ENCODE peak calls at places on chromosomes 7 and 10, in four cellular contexts. One of them, this sample, is unnamed.

GRCh38 chr10:113425596-113425995 is 127.3 kb upstream of the HABP2 start:
- DNase-seq in GM12878: no peak
- DNase-seq in A549: peak
- DNase-seq in IMR-90: no peak
- DNase-seq in this sample: no peak

GRCh38 chr7:111113263-111114017 is 22.5 kb downstream of the LRRN3 start:
- DNase-seq in GM12878: no peak
- DNase-seq in IMR-90: peak
- DNase-seq in A549: peak
- DNase-seq in this sample: no peak

GRCh38 chr7:137820677-137821420 is 25.9 kb downstream of the DGKI start:
- DNase-seq in GM12878: no peak
- DNase-seq in IMR-90: peak
- DNase-seq in A549: no peak
- DNase-seq in this sample: no peak

GRCh38 chr7:48637382-48637781 is 287.0 kb upstream of the CDC14C start:
- DNase-seq in IMR-90: no peak
- DNase-seq in GM12878: no peak
- DNase-seq in A549: no peak
- DNase-seq in this sample: peak

GRCh38 chr7:33996899-33997298 is 91.6 kb downstream of the BMPER start:
- DNase-seq in IMR-90: no peak
- DNase-seq in GM12878: no peak
- DNase-seq in A549: no peak
- DNase-seq in this sample: no peak

GRCh38 chr7:50217961-50218360 is 86.6 kb upstream of the IKZF1 start:
- DNase-seq in GM12878: no peak
- DNase-seq in A549: no peak
- DNase-seq in IMR-90: no peak
- DNase-seq in this sample: no peak

GRCh38 chr10:69457771-69458237 is 6.5 kb downstream of the TSPAN15 start:
- DNase-seq in IMR-90: no peak
- DNase-seq in A549: no peak
- DNase-seq in GM12878: no peak
- DNase-seq in this sample: no peak

GRCh38 chr10:122246830-122247520 is 24.1 kb upstream of the BTBD16 start:
- DNase-seq in A549: no peak
- DNase-seq in GM12878: no peak
- DNase-seq in IMR-90: no peak
- DNase-seq in this sample: no peak

GRCh38 chr10:78934499-78934898 is 134.3 kb upstream of the ZMIZ1 start:
- DNase-seq in IMR-90: no peak
- DNase-seq in A549: no peak
- DNase-seq in GM12878: no peak
- DNase-seq in this sample: no peak

GRCh38 chr7:50791921-50792341 is 9.2 kb upstream of the GRB10 start:
- DNase-seq in GM12878: no peak
- DNase-seq in IMR-90: peak
- DNase-seq in A549: peak
- DNase-seq in this sample: peak

GRCh38 chr7:79035858-79036257 is 417.6 kb downstream of the MAGI2 start:
- DNase-seq in A549: no peak
- DNase-seq in IMR-90: no peak
- DNase-seq in GM12878: no peak
- DNase-seq in this sample: no peak

GRCh38 chr10:9262770-9263169 is 1208.3 kb downstream of the GATA3 start:
- DNase-seq in IMR-90: peak
- DNase-seq in A549: no peak
- DNase-seq in GM12878: no peak
- DNase-seq in this sample: no peak

GRCh38 chr10:11263039-11263345 is 245.3 kb downstream of the CELF2 start:
- DNase-seq in GM12878: no peak
- DNase-seq in IMR-90: no peak
- DNase-seq in A549: no peak
- DNase-seq in this sample: no peak

GRCh38 chr7:83704564-83704963 is 55.6 kb upstream of the SEMA3E start:
- DNase-seq in A549: no peak
- DNase-seq in IMR-90: no peak
- DNase-seq in GM12878: no peak
- DNase-seq in this sample: no peak

GRCh38 chr7:42192851-42193456 is 44.1 kb downstream of the GLI3 start:
- DNase-seq in GM12878: no peak
- DNase-seq in A549: no peak
- DNase-seq in IMR-90: peak
- DNase-seq in this sample: no peak

GRCh38 chr10:104300736-104301292 is 31.8 kb downstream of the GSTO2 start:
- DNase-seq in IMR-90: peak
- DNase-seq in A549: peak
- DNase-seq in GM12878: no peak
- DNase-seq in this sample: no peak

GRCh38 chr7:45646996-45647411 is 72.8 kb downstream of the ADCY1 start:
- DNase-seq in GM12878: no peak
- DNase-seq in IMR-90: peak
- DNase-seq in A549: no peak
- DNase-seq in this sample: no peak

GRCh38 chr7:132249591-132249971 is 326.7 kb downstream of the PLXNA4 start:
- DNase-seq in IMR-90: no peak
- DNase-seq in A549: peak
- DNase-seq in GM12878: no peak
- DNase-seq in this sample: peak

GRCh38 chr10:80278480-80278879 is 11.0 kb downstream of the MAT1A start:
- DNase-seq in A549: no peak
- DNase-seq in IMR-90: no peak
- DNase-seq in GM12878: no peak
- DNase-seq in this sample: no peak

GRCh38 chr10:7408003-7408493 is 2.8 kb downstream of the SFMBT2 start:
- DNase-seq in IMR-90: no peak
- DNase-seq in A549: peak
- DNase-seq in GM12878: no peak
- DNase-seq in this sample: no peak

GRCh38 chr7:91892099-91892788 is 11.7 kb upstream of the MTERF1 start:
- DNase-seq in GM12878: no peak
- DNase-seq in A549: no peak
- DNase-seq in IMR-90: no peak
- DNase-seq in this sample: no peak
- TF ChIP-seq ELK1 in GM12878: no peak
- TF ChIP-seq ELK1 in A549: no peak
- TF ChIP-seq ELK1 in IMR-90: no peak
- TF ChIP-seq ELK1 in this sample: no peak

GRCh38 chr7:101243786-101244384 is 996 bp downstream of the FIS1 start:
- DNase-seq in GM12878: no peak
- DNase-seq in IMR-90: no peak
- DNase-seq in A549: no peak
- DNase-seq in this sample: no peak
- TF ChIP-seq ELK1 in GM12878: no peak
- TF ChIP-seq ELK1 in IMR-90: no peak
- TF ChIP-seq ELK1 in A549: no peak
- TF ChIP-seq ELK1 in this sample: no peak

DNA sequence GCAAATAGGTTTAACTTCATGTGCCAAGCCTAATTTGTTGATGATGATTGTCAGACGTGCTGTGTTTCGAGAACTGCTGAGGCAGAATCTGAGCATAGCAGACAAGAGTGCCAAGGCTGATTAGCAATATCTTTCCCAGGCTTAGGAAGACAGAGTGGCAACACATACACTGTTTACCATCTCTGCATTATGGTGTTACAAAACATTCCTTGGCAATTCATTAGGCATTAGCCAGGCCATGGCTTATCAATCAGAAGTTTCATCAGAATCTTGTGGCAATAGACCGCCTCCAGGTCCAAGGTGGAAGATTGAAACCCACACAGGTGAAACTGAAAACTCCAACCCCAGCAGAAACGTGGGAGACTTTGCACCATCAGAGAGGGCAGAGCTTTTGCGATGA is 148.5 kb downstream of the AOAH start:
- DNase-seq in GM12878: no peak
- DNase-seq in IMR-90: no peak
- DNase-seq in A549: no peak
- DNase-seq in this sample: no peak
- TF ChIP-seq ELK1 in GM12878: no peak
- TF ChIP-seq ELK1 in IMR-90: no peak
- TF ChIP-seq ELK1 in A549: no peak
- TF ChIP-seq ELK1 in this sample: no peak

GRCh38 chr7:22350466-22351328 is 6.3 kb downstream of the RAPGEF5 start:
- DNase-seq in IMR-90: peak
- DNase-seq in GM12878: peak
- DNase-seq in A549: no peak
- DNase-seq in this sample: peak

GRCh38 chr7:22351878-22352277 is 5.1 kb downstream of the RAPGEF5 start:
- DNase-seq in A549: no peak
- DNase-seq in GM12878: no peak
- DNase-seq in IMR-90: no peak
- DNase-seq in this sample: no peak

GRCh38 chr7:22351329-22351692 is 5.6 kb downstream of the RAPGEF5 start:
- DNase-seq in A549: no peak
- DNase-seq in IMR-90: no peak
- DNase-seq in GM12878: peak
- DNase-seq in this sample: no peak

GRCh38 chr7:22346383-22347107 is 10.4 kb downstream of the RAPGEF5 start:
- DNase-seq in A549: no peak
- DNase-seq in IMR-90: no peak
- DNase-seq in GM12878: no peak
- DNase-seq in this sample: peak

GRCh38 chr7:22348379-22348778 is 8.6 kb downstream of the RAPGEF5 start:
- DNase-seq in IMR-90: no peak
- DNase-seq in A549: no peak
- DNase-seq in GM12878: no peak
- DNase-seq in this sample: peak
- TF ChIP-seq ELK1 in IMR-90: no peak
- TF ChIP-seq ELK1 in A549: no peak
- TF ChIP-seq ELK1 in GM12878: no peak
- TF ChIP-seq ELK1 in this sample: no peak

GRCh38 chr10:114584419-114584818 is 73.7 kb downstream of the ABLIM1 start:
- DNase-seq in A549: no peak
- DNase-seq in IMR-90: peak
- DNase-seq in GM12878: no peak
- DNase-seq in this sample: no peak
- TF ChIP-seq ELK1 in A549: no peak
- TF ChIP-seq ELK1 in IMR-90: no peak
- TF ChIP-seq ELK1 in GM12878: no peak
- TF ChIP-seq ELK1 in this sample: no peak

GRCh38 chr10:91514025-91514424 is 103.9 kb downstream of the HECTD2 start:
- DNase-seq in A549: no peak
- DNase-seq in GM12878: no peak
- DNase-seq in IMR-90: peak
- DNase-seq in this sample: no peak
- TF ChIP-seq ELK1 in A549: no peak
- TF ChIP-seq ELK1 in GM12878: no peak
- TF ChIP-seq ELK1 in IMR-90: no peak
- TF ChIP-seq ELK1 in this sample: no peak